ENCODE peak calls at places on chromosomes 11 and 22, in five cellular contexts. Y, S, H, O and U are unnamed samples.

GRCh38 chr11:118900535-118901384 is 17.1 kb downstream of the CXCR5 start:
- DNase-seq in Y (no peak), S (no peak), H (peak; percentile 54), O (no peak), U (no peak)

GRCh38 chr22:31139866-31140716 is at the start of gene PLA2G3:
- DNase-seq in Y (peak; percentile 48), S (peak; percentile 22), H (no peak), O (no peak), U (no peak)

GRCh38 chr11:132032555-132032954 is 662.1 kb downstream of the NTM start:
- DNase-seq in Y (no peak), S (no peak), H (no peak), O (no peak), U (no peak)

GRCh38 chr11:23540101-23540561 is 679.9 kb upstream of the CCDC179 start:
- DNase-seq in Y (peak; percentile 30), S (peak; percentile 17), H (no peak), O (no peak), U (peak; percentile 12)

GRCh38 chr11:77085652-77086051 is 17.0 kb upstream of the OMP start:
- DNase-seq in Y (no peak), S (no peak), H (peak; percentile 19), O (no peak), U (no peak)

GRCh38 chr11:57248780-57249383 is 11.8 kb upstream of the APLNR start:
- DNase-seq in Y (peak; percentile 61), S (peak; percentile 63), H (no peak), O (peak; percentile 79), U (no peak)

GRCh38 chr11:118790357-118791014 is 478 bp downstream of the DDX6 start:
- DNase-seq in Y (peak; percentile 69), S (peak; percentile 51), H (peak; percentile 68), O (no peak), U (peak; percentile 39)

GRCh38 chr22:33715626-33716025 is 204.7 kb downstream of the LARGE1 start:
- DNase-seq in Y (no peak), S (no peak), H (no peak), O (no peak), U (no peak)

GRCh38 chr11:34531663-34532062 is 18.1 kb upstream of the ELF5 start:
- DNase-seq in Y (no peak), S (no peak), H (no peak), O (no peak), U (no peak)

GRCh38 chr11:131217313-131218297 is 152.8 kb upstream of the NTM start:
- DNase-seq in Y (no peak), S (no peak), H (no peak), O (no peak), U (no peak)

GRCh38 chr22:43101306-43101705 is 9.2 kb upstream of the BIK start:
- DNase-seq in Y (no peak), S (no peak), H (no peak), O (no peak), U (no peak)

GRCh38 chr22:46229701-46230100 is 20.4 kb downstream of the CDPF1 start:
- DNase-seq in Y (no peak), S (no peak), H (no peak), O (no peak), U (no peak)

GRCh38 chr11:44808053-44808753 is 81.4 kb downstream of the TSPAN18 start:
- DNase-seq in Y (no peak), S (no peak), H (no peak), O (no peak), U (no peak)

GRCh38 chr11:88411265-88411664 is 73.7 kb upstream of the CTSC start:
- DNase-seq in Y (no peak), S (no peak), H (no peak), O (no peak), U (no peak)

GRCh38 chr11:2671748-2672147 is 28.0 kb downstream of the KCNQ1OT1 start:
- DNase-seq in Y (peak; percentile 1), S (peak; percentile 4), H (no peak), O (peak; percentile 34), U (no peak)

GRCh38 chr11:93220078-93220477 is 22.3 kb upstream of the SLC36A4 start:
- DNase-seq in Y (no peak), S (no peak), H (no peak), O (no peak), U (no peak)

GRCh38 chr22:46656856-46657654 is 36.9 kb downstream of the GRAMD4 start:
- DNase-seq in Y (no peak), S (no peak), H (no peak), O (no peak), U (no peak)

GRCh38 chr11:39807904-39808303 is 1651.5 kb downstream of the LRRC4C start:
- DNase-seq in Y (no peak), S (no peak), H (no peak), O (no peak), U (no peak)

GRCh38 chr11:73308963-73309960 is 1.2 kb downstream of the ARHGEF17 start:
- DNase-seq in Y (peak; percentile 82), S (peak; percentile 65), H (peak; percentile 94), O (peak; percentile 84), U (no peak)

DNA sequence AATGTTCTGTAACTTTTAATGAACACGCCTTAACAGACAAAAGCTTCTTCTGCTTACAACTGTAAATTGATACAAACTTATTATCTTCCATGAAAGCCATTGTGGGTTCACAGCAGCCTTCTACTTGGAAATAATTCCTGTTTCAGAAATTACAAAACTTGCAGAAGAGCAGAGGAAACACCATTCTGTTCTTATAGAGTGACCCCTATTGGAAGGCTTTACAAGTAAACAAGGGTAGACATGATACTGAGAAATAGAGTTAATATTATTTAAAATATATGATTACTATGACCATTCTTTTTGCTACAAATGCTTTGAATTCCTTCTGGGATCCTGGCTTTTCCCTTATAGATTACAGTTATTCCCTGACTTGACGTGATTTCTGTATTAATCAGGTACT is 32.4 kb upstream of the KCNA4 start:
- DNase-seq in Y (no peak), S (no peak), H (no peak), O (no peak), U (no peak)
- TF ChIP-seq CTCF in Y (no peak), S (no peak), H (no peak), O (peak; percentile 18), U (peak; percentile 16)

GRCh38 chr11:133948711-133949110 is 8.1 kb downstream of the IGSF9B start:
- DNase-seq in Y (no peak), S (no peak), H (no peak), O (no peak), U (no peak)

GRCh38 chr11:133946541-133947297 is 10.0 kb downstream of the IGSF9B start:
- DNase-seq in Y (no peak), S (no peak), H (no peak), O (no peak), U (peak; percentile 79)

GRCh38 chr11:133945087-133945974 is 11.4 kb downstream of the IGSF9B start:
- DNase-seq in Y (no peak), S (no peak), H (no peak), O (no peak), U (no peak)

GRCh38 chr11:133946018-133946417 is 10.8 kb downstream of the IGSF9B start:
- DNase-seq in Y (no peak), S (no peak), H (no peak), O (no peak), U (no peak)

DNA sequence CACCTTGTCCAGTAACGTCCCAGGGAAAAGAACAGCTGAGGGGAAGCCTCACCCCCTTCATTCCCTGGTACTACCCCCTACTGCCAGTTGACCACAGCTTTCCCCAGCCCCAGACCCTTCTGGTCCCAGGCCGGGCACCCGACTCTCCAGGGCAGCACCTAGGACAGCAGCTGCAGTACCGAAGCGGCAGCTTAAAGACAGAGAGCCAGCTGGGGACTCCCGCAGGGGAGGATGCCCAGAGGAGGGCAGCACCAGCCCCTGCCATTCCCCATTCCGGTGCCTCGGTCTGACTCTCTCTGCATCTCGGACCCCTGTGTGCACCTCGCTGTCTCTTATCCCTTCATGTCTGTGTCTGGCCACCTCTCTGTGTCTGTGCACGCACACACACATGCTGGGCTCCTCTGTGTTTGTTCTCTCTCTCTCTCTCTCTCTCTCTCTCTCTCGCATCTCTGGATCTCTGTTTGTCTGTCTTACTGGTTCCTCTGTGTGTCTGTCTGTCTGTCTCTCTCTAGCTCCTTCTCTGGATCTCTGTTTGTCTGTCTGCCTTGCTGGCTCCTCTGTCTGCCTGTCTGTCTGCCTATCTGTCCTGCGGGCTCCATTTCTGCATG is 9.4 kb downstream of the IGSF9B start:
- DNase-seq in Y (no peak), S (peak; percentile 57), H (no peak), O (no peak), U (no peak)
- TF ChIP-seq CTCF in Y (no peak), S (peak; percentile 51), H (peak; percentile 45), O (peak; percentile 39), U (peak; percentile 42)

GRCh38 chr22:50274311-50274710 is 4.1 kb upstream of the MAPK11 start:
- DNase-seq in Y (no peak), S (no peak), H (no peak), O (no peak), U (no peak)
- TF ChIP-seq CTCF in Y (no peak), S (peak; percentile 46), H (peak; percentile 34), O (peak; percentile 64), U (peak; percentile 42)

GRCh38 chr11:83970061-83970671 is 684.0 kb upstream of the CCDC90B start:
- DNase-seq in Y (no peak), S (no peak), H (no peak), O (no peak), U (no peak)
- TF ChIP-seq CTCF in Y (no peak), S (no peak), H (no peak), O (no peak), U (no peak)

GRCh38 chr11:128324051-128324481 is 263.3 kb downstream of the ETS1 start:
- DNase-seq in Y (no peak), S (no peak), H (no peak), O (no peak), U (no peak)

GRCh38 chr11:128324531-128325141 is 262.7 kb downstream of the ETS1 start:
- DNase-seq in Y (no peak), S (no peak), H (no peak), O (no peak), U (no peak)

GRCh38 chr11:128327274-128327673 is 260.1 kb downstream of the ETS1 start:
- DNase-seq in Y (no peak), S (no peak), H (no peak), O (no peak), U (no peak)

GRCh38 chr11:128326791-128327190 is 260.6 kb downstream of the ETS1 start:
- DNase-seq in Y (no peak), S (no peak), H (no peak), O (no peak), U (no peak)

GRCh38 chr11:128323381-128323780 is 264.0 kb downstream of the ETS1 start:
- DNase-seq in Y (no peak), S (no peak), H (no peak), O (no peak), U (no peak)
- TF ChIP-seq CTCF in Y (peak; percentile 24), S (no peak), H (no peak), O (peak; percentile 18), U (no peak)